ENCODE peak calls at places on chromosome 17, in eight cellular contexts. One of them, this sample, is unnamed. For H3K4me1 and H3K36me3, the result is how much of the 10 kb centered on the place peaks cover.

GRCh38 chr17:28528329-28529011 is 22.3 kb downstream of the FOXN1 start:
- DNase-seq in fibroblast of lung: no peak
- DNase-seq in Caco-2: no peak
- DNase-seq in esophagus squamous epithelium: no peak
- DNase-seq in uterus: no peak
- DNase-seq in esophagus muscularis mucosa: no peak
- DNase-seq in IMR-90: no peak
- DNase-seq in heart right ventricle: no peak
- DNase-seq in this sample: no peak

GRCh38 chr17:17528696-17529652 is 32.8 kb upstream of the RASD1 start:
- DNase-seq in fibroblast of lung: no peak
- DNase-seq in Caco-2: no peak
- DNase-seq in esophagus squamous epithelium: no peak
- DNase-seq in uterus: no peak
- DNase-seq in esophagus muscularis mucosa: no peak
- DNase-seq in IMR-90: no peak
- DNase-seq in heart right ventricle: no peak
- DNase-seq in this sample: no peak

GRCh38 chr17:79944821-79945391 is 90.8 kb downstream of the TBC1D16 start:
- DNase-seq in fibroblast of lung: no peak
- DNase-seq in Caco-2: no peak
- DNase-seq in esophagus squamous epithelium: no peak
- DNase-seq in uterus: no peak
- DNase-seq in esophagus muscularis mucosa: no peak
- DNase-seq in IMR-90: no peak
- DNase-seq in heart right ventricle: no peak
- DNase-seq in this sample: no peak

GRCh38 chr17:3986270-3986938 is 22.2 kb upstream of the ATP2A3 start:
- DNase-seq in fibroblast of lung: no peak
- DNase-seq in Caco-2: no peak
- DNase-seq in esophagus squamous epithelium: no peak
- DNase-seq in uterus: no peak
- DNase-seq in esophagus muscularis mucosa: no peak
- DNase-seq in IMR-90: no peak
- DNase-seq in heart right ventricle: no peak
- DNase-seq in this sample: no peak

GRCh38 chr17:60888812-60889709 is 211.4 kb downstream of the BCAS3 start:
- DNase-seq in fibroblast of lung: peak
- DNase-seq in Caco-2: no peak
- DNase-seq in esophagus squamous epithelium: no peak
- DNase-seq in uterus: no peak
- DNase-seq in esophagus muscularis mucosa: no peak
- DNase-seq in IMR-90: peak
- DNase-seq in heart right ventricle: no peak
- DNase-seq in this sample: no peak

GRCh38 chr17:62793919-62794665 is 14.0 kb downstream of the MARCHF10 start:
- DNase-seq in fibroblast of lung: no peak
- DNase-seq in Caco-2: no peak
- DNase-seq in esophagus squamous epithelium: no peak
- DNase-seq in uterus: no peak
- DNase-seq in esophagus muscularis mucosa: no peak
- DNase-seq in IMR-90: no peak
- DNase-seq in heart right ventricle: no peak
- DNase-seq in this sample: no peak

GRCh38 chr17:52790359-52790955 is 631.9 kb upstream of the CA10 start:
- DNase-seq in fibroblast of lung: no peak
- DNase-seq in Caco-2: no peak
- DNase-seq in esophagus squamous epithelium: no peak
- DNase-seq in uterus: no peak
- DNase-seq in esophagus muscularis mucosa: no peak
- DNase-seq in IMR-90: no peak
- DNase-seq in heart right ventricle: no peak
- DNase-seq in this sample: no peak

GRCh38 chr17:37742114-37742761 is 2.6 kb downstream of the HNF1B start:
- DNase-seq in fibroblast of lung: peak
- DNase-seq in Caco-2: peak
- DNase-seq in esophagus squamous epithelium: no peak
- DNase-seq in uterus: no peak
- DNase-seq in esophagus muscularis mucosa: no peak
- DNase-seq in IMR-90: peak
- DNase-seq in heart right ventricle: no peak
- DNase-seq in this sample: peak

GRCh38 chr17:2406903-2407790 is 6.3 kb upstream of the MNT start:
- DNase-seq in fibroblast of lung: peak
- DNase-seq in Caco-2: peak
- DNase-seq in esophagus squamous epithelium: no peak
- DNase-seq in uterus: peak
- DNase-seq in esophagus muscularis mucosa: no peak
- DNase-seq in IMR-90: peak
- DNase-seq in heart right ventricle: peak
- DNase-seq in this sample: no peak

GRCh38 chr17:60039509-60040442 is 38.9 kb downstream of the HEATR6 start:
- DNase-seq in fibroblast of lung: no peak
- DNase-seq in Caco-2: no peak
- DNase-seq in esophagus squamous epithelium: no peak
- DNase-seq in uterus: no peak
- DNase-seq in esophagus muscularis mucosa: no peak
- DNase-seq in IMR-90: no peak
- DNase-seq in heart right ventricle: no peak
- DNase-seq in this sample: no peak

GRCh38 chr17:32142857-32143524 is 689 bp downstream of the RHOT1 start:
- DNase-seq in fibroblast of lung: peak
- DNase-seq in Caco-2: peak
- DNase-seq in esophagus squamous epithelium: no peak
- DNase-seq in uterus: peak
- DNase-seq in esophagus muscularis mucosa: no peak
- DNase-seq in IMR-90: peak
- DNase-seq in heart right ventricle: peak
- DNase-seq in this sample: peak

GRCh38 chr17:39090400-39090799 is 61.0 kb downstream of the PLXDC1 start:
- DNase-seq in fibroblast of lung: no peak
- DNase-seq in Caco-2: no peak
- DNase-seq in esophagus squamous epithelium: no peak
- DNase-seq in uterus: no peak
- DNase-seq in esophagus muscularis mucosa: no peak
- DNase-seq in IMR-90: no peak
- DNase-seq in heart right ventricle: no peak
- DNase-seq in this sample: no peak

GRCh38 chr17:17042851-17043667 is 802 bp downstream of the MPRIP start:
- DNase-seq in fibroblast of lung: peak
- DNase-seq in Caco-2: peak
- DNase-seq in esophagus squamous epithelium: no peak
- DNase-seq in uterus: no peak
- DNase-seq in esophagus muscularis mucosa: no peak
- DNase-seq in IMR-90: peak
- DNase-seq in heart right ventricle: peak
- DNase-seq in this sample: no peak

GRCh38 chr17:40545660-40546059 is 19.6 kb downstream of the CCR7 start:
- DNase-seq in fibroblast of lung: no peak
- DNase-seq in Caco-2: no peak
- DNase-seq in esophagus squamous epithelium: no peak
- DNase-seq in uterus: peak
- DNase-seq in esophagus muscularis mucosa: no peak
- DNase-seq in IMR-90: no peak
- DNase-seq in heart right ventricle: no peak
- DNase-seq in this sample: no peak
- H3K4me1 ChIP-seq in fibroblast of lung: under half
- H3K4me1 ChIP-seq in Caco-2: under half
- H3K4me1 ChIP-seq in esophagus squamous epithelium: half or more
- H3K4me1 ChIP-seq in uterus: under half
- H3K4me1 ChIP-seq in esophagus muscularis mucosa: half or more
- H3K4me1 ChIP-seq in IMR-90: half or more
- H3K4me1 ChIP-seq in heart right ventricle: half or more
- H3K4me1 ChIP-seq in this sample: under half

GRCh38 chr17:43560461-43561427 is 14.6 kb upstream of the ETV4 start:
- DNase-seq in fibroblast of lung: no peak
- DNase-seq in Caco-2: no peak
- DNase-seq in esophagus squamous epithelium: no peak
- DNase-seq in uterus: no peak
- DNase-seq in esophagus muscularis mucosa: no peak
- DNase-seq in IMR-90: no peak
- DNase-seq in heart right ventricle: no peak
- DNase-seq in this sample: no peak

GRCh38 chr17:43559161-43559816 is 13.1 kb upstream of the ETV4 start:
- DNase-seq in fibroblast of lung: no peak
- DNase-seq in Caco-2: no peak
- DNase-seq in esophagus squamous epithelium: no peak
- DNase-seq in uterus: no peak
- DNase-seq in esophagus muscularis mucosa: no peak
- DNase-seq in IMR-90: no peak
- DNase-seq in heart right ventricle: no peak
- DNase-seq in this sample: no peak

GRCh38 chr17:43564080-43564594 is 18.0 kb upstream of the ETV4 start:
- DNase-seq in fibroblast of lung: no peak
- DNase-seq in Caco-2: no peak
- DNase-seq in esophagus squamous epithelium: no peak
- DNase-seq in uterus: no peak
- DNase-seq in esophagus muscularis mucosa: no peak
- DNase-seq in IMR-90: no peak
- DNase-seq in heart right ventricle: no peak
- DNase-seq in this sample: no peak

GRCh38 chr17:43563262-43564079 is 17.3 kb upstream of the ETV4 start:
- DNase-seq in fibroblast of lung: no peak
- DNase-seq in Caco-2: no peak
- DNase-seq in esophagus squamous epithelium: no peak
- DNase-seq in uterus: no peak
- DNase-seq in esophagus muscularis mucosa: no peak
- DNase-seq in IMR-90: no peak
- DNase-seq in heart right ventricle: no peak
- DNase-seq in this sample: peak

DNA sequence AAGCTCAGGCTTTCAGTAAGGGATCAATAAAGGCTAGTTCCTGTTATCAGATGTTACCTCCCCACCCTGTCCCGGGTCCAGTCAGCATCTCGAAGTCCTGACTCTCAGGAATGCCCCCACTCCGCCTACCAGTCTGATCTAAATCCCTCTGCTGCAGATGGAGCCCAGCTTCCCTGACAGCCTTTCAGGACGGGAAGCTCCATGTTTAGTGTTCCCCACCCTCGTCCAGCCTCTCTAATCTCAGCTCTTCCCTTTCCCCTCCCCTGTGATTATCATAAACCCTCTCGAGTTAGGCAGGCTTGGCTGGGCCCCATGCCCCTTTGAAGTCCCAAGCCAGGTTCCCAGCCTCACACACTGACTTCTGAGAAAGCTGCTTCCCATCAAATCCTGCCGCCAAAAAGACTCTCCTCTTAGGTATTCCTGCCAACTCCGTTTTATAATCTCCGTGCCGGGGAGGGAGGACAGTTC is 16.6 kb upstream of the ETV4 start:
- DNase-seq in fibroblast of lung: no peak
- DNase-seq in Caco-2: peak
- DNase-seq in esophagus squamous epithelium: no peak
- DNase-seq in uterus: peak
- DNase-seq in esophagus muscularis mucosa: no peak
- DNase-seq in IMR-90: no peak
- DNase-seq in heart right ventricle: no peak
- DNase-seq in this sample: peak
- H3K4me3 ChIP-seq in fibroblast of lung: no peak
- H3K4me3 ChIP-seq in Caco-2: no peak
- H3K4me3 ChIP-seq in esophagus squamous epithelium: no peak
- H3K4me3 ChIP-seq in uterus: no peak
- H3K4me3 ChIP-seq in esophagus muscularis mucosa: no peak
- H3K4me3 ChIP-seq in IMR-90: no peak
- H3K4me3 ChIP-seq in heart right ventricle: no peak
- H3K4me3 ChIP-seq in this sample: no peak

GRCh38 chr17:78708510-78708973 is 73.5 kb downstream of the CYTH1 start:
- DNase-seq in fibroblast of lung: peak
- DNase-seq in Caco-2: peak
- DNase-seq in esophagus squamous epithelium: no peak
- DNase-seq in uterus: peak
- DNase-seq in esophagus muscularis mucosa: no peak
- DNase-seq in IMR-90: peak
- DNase-seq in heart right ventricle: peak
- DNase-seq in this sample: peak
- H3K36me3 ChIP-seq in fibroblast of lung: under half
- H3K36me3 ChIP-seq in Caco-2: under half
- H3K36me3 ChIP-seq in esophagus squamous epithelium: under half
- H3K36me3 ChIP-seq in uterus: under half
- H3K36me3 ChIP-seq in esophagus muscularis mucosa: under half
- H3K36me3 ChIP-seq in IMR-90: under half
- H3K36me3 ChIP-seq in heart right ventricle: half or more
- H3K36me3 ChIP-seq in this sample: under half

GRCh38 chr17:35543856-35544255 is 6.4 kb upstream of the SLFN12L start:
- DNase-seq in fibroblast of lung: no peak
- DNase-seq in Caco-2: no peak
- DNase-seq in esophagus squamous epithelium: no peak
- DNase-seq in uterus: no peak
- DNase-seq in esophagus muscularis mucosa: no peak
- DNase-seq in IMR-90: peak
- DNase-seq in heart right ventricle: no peak
- DNase-seq in this sample: no peak
- H3K4me1 ChIP-seq in fibroblast of lung: under half
- H3K4me1 ChIP-seq in Caco-2: under half
- H3K4me1 ChIP-seq in esophagus squamous epithelium: under half
- H3K4me1 ChIP-seq in uterus: under half
- H3K4me1 ChIP-seq in esophagus muscularis mucosa: under half
- H3K4me1 ChIP-seq in IMR-90: under half
- H3K4me1 ChIP-seq in heart right ventricle: under half
- H3K4me1 ChIP-seq in this sample: under half

This sample was measured in HAP-1.